ENCODE peak calls at places on chromosomes 2 and 18, in ten cellular contexts. One of them, this sample, is unnamed.

GRCh38 chr2:155663265-155663664 is 669.3 kb downstream of the NR4A2 start:
- DNase-seq in GM23338: no peak
- DNase-seq in tibial artery: no peak
- DNase-seq in body of pancreas: no peak
- DNase-seq in CD8-positive, alpha-beta T cell: no peak
- DNase-seq in breast epithelium: no peak
- DNase-seq in aorta: no peak
- DNase-seq in endothelial cell of umbilical vein: peak; percentile 37
- DNase-seq in thoracic aorta: no peak
- DNase-seq in tibial nerve: no peak
- DNase-seq in this sample: no peak

GRCh38 chr2:227503433-227504406 is 31.8 kb downstream of the AGFG1 start:
- DNase-seq in GM23338: no peak
- DNase-seq in tibial artery: peak; percentile 73
- DNase-seq in body of pancreas: peak; percentile 39
- DNase-seq in CD8-positive, alpha-beta T cell: no peak
- DNase-seq in breast epithelium: no peak
- DNase-seq in aorta: no peak
- DNase-seq in endothelial cell of umbilical vein: peak; percentile 48
- DNase-seq in thoracic aorta: peak; percentile 60
- DNase-seq in tibial nerve: no peak
- DNase-seq in this sample: no peak

GRCh38 chr2:199850718-199851498 is at the start of gene FTCDNL1:
- DNase-seq in GM23338: peak; percentile 70
- DNase-seq in tibial artery: peak; percentile 74
- DNase-seq in body of pancreas: peak; percentile 73
- DNase-seq in CD8-positive, alpha-beta T cell: peak; percentile 42
- DNase-seq in breast epithelium: peak; percentile 62
- DNase-seq in aorta: peak; percentile 84
- DNase-seq in endothelial cell of umbilical vein: peak; percentile 50
- DNase-seq in thoracic aorta: no peak
- DNase-seq in tibial nerve: peak; percentile 16
- DNase-seq in this sample: peak; percentile 66

GRCh38 chr2:25981596-25982272 is 563 bp downstream of the KIF3C start:
- DNase-seq in GM23338: peak; percentile 51
- DNase-seq in tibial artery: no peak
- DNase-seq in body of pancreas: peak; percentile 16
- DNase-seq in CD8-positive, alpha-beta T cell: no peak
- DNase-seq in breast epithelium: no peak
- DNase-seq in aorta: peak; percentile 78
- DNase-seq in endothelial cell of umbilical vein: no peak
- DNase-seq in thoracic aorta: no peak
- DNase-seq in tibial nerve: no peak
- DNase-seq in this sample: no peak

GRCh38 chr2:162196611-162197010 is 44.6 kb upstream of the GCG start:
- DNase-seq in GM23338: no peak
- DNase-seq in tibial artery: no peak
- DNase-seq in body of pancreas: no peak
- DNase-seq in CD8-positive, alpha-beta T cell: no peak
- DNase-seq in breast epithelium: no peak
- DNase-seq in aorta: no peak
- DNase-seq in endothelial cell of umbilical vein: no peak
- DNase-seq in thoracic aorta: no peak
- DNase-seq in tibial nerve: no peak
- DNase-seq in this sample: no peak

GRCh38 chr2:223760838-223761502 is 76.4 kb downstream of the AP1S3 start:
- DNase-seq in GM23338: peak; percentile 64
- DNase-seq in tibial artery: no peak
- DNase-seq in body of pancreas: no peak
- DNase-seq in CD8-positive, alpha-beta T cell: peak; percentile 27
- DNase-seq in breast epithelium: peak; percentile 57
- DNase-seq in aorta: no peak
- DNase-seq in endothelial cell of umbilical vein: peak; percentile 84
- DNase-seq in thoracic aorta: peak; percentile 7
- DNase-seq in tibial nerve: no peak
- DNase-seq in this sample: peak; percentile 32

GRCh38 chr2:36672199-36672598 is 24.3 kb upstream of the VIT start:
- DNase-seq in GM23338: peak; percentile 69
- DNase-seq in tibial artery: no peak
- DNase-seq in body of pancreas: no peak
- DNase-seq in CD8-positive, alpha-beta T cell: no peak
- DNase-seq in breast epithelium: no peak
- DNase-seq in aorta: no peak
- DNase-seq in endothelial cell of umbilical vein: peak; percentile 60
- DNase-seq in thoracic aorta: no peak
- DNase-seq in tibial nerve: no peak
- DNase-seq in this sample: no peak

GRCh38 chr18:23422751-23423418 is 30.2 kb upstream of the RIOK3 start:
- DNase-seq in GM23338: no peak
- DNase-seq in tibial artery: no peak
- DNase-seq in body of pancreas: no peak
- DNase-seq in CD8-positive, alpha-beta T cell: no peak
- DNase-seq in breast epithelium: no peak
- DNase-seq in aorta: no peak
- DNase-seq in endothelial cell of umbilical vein: no peak
- DNase-seq in thoracic aorta: peak; percentile 19
- DNase-seq in tibial nerve: no peak
- DNase-seq in this sample: peak; percentile 65

GRCh38 chr2:28796620-28797019 is 14.0 kb upstream of the SPDYA start:
- DNase-seq in GM23338: no peak
- DNase-seq in tibial artery: no peak
- DNase-seq in body of pancreas: no peak
- DNase-seq in CD8-positive, alpha-beta T cell: no peak
- DNase-seq in breast epithelium: no peak
- DNase-seq in aorta: no peak
- DNase-seq in endothelial cell of umbilical vein: no peak
- DNase-seq in thoracic aorta: no peak
- DNase-seq in tibial nerve: no peak
- DNase-seq in this sample: no peak

GRCh38 chr18:35618703-35619102 is 37.2 kb downstream of the GALNT1 start:
- DNase-seq in GM23338: peak; percentile 47
- DNase-seq in tibial artery: no peak
- DNase-seq in body of pancreas: no peak
- DNase-seq in CD8-positive, alpha-beta T cell: no peak
- DNase-seq in breast epithelium: no peak
- DNase-seq in aorta: no peak
- DNase-seq in endothelial cell of umbilical vein: peak; percentile 59
- DNase-seq in thoracic aorta: no peak
- DNase-seq in tibial nerve: no peak
- DNase-seq in this sample: no peak

GRCh38 chr2:195057001-195057400 is 600.0 kb upstream of the SLC39A10 start:
- DNase-seq in GM23338: no peak
- DNase-seq in tibial artery: no peak
- DNase-seq in body of pancreas: no peak
- DNase-seq in CD8-positive, alpha-beta T cell: no peak
- DNase-seq in breast epithelium: no peak
- DNase-seq in aorta: no peak
- DNase-seq in endothelial cell of umbilical vein: no peak
- DNase-seq in thoracic aorta: no peak
- DNase-seq in tibial nerve: no peak
- DNase-seq in this sample: no peak

GRCh38 chr2:182300603-182301002 is 126.2 kb downstream of the PDE1A start:
- DNase-seq in GM23338: no peak
- DNase-seq in tibial artery: no peak
- DNase-seq in body of pancreas: no peak
- DNase-seq in CD8-positive, alpha-beta T cell: no peak
- DNase-seq in breast epithelium: no peak
- DNase-seq in aorta: no peak
- DNase-seq in endothelial cell of umbilical vein: no peak
- DNase-seq in thoracic aorta: no peak
- DNase-seq in tibial nerve: no peak
- DNase-seq in this sample: no peak

GRCh38 chr2:127091148-127091547 is 15.8 kb downstream of the BIN1 start:
- DNase-seq in GM23338: no peak
- DNase-seq in tibial artery: no peak
- DNase-seq in body of pancreas: no peak
- DNase-seq in CD8-positive, alpha-beta T cell: no peak
- DNase-seq in breast epithelium: no peak
- DNase-seq in aorta: no peak
- DNase-seq in endothelial cell of umbilical vein: no peak
- DNase-seq in thoracic aorta: no peak
- DNase-seq in tibial nerve: no peak
- DNase-seq in this sample: no peak

GRCh38 chr2:127090281-127091128 is 16.4 kb downstream of the BIN1 start:
- DNase-seq in GM23338: no peak
- DNase-seq in tibial artery: no peak
- DNase-seq in body of pancreas: no peak
- DNase-seq in CD8-positive, alpha-beta T cell: no peak
- DNase-seq in breast epithelium: no peak
- DNase-seq in aorta: no peak
- DNase-seq in endothelial cell of umbilical vein: no peak
- DNase-seq in thoracic aorta: no peak
- DNase-seq in tibial nerve: no peak
- DNase-seq in this sample: no peak

GRCh38 chr2:127092306-127092705 is 14.6 kb downstream of the BIN1 start:
- DNase-seq in GM23338: no peak
- DNase-seq in tibial artery: no peak
- DNase-seq in body of pancreas: no peak
- DNase-seq in CD8-positive, alpha-beta T cell: no peak
- DNase-seq in breast epithelium: no peak
- DNase-seq in aorta: no peak
- DNase-seq in endothelial cell of umbilical vein: no peak
- DNase-seq in thoracic aorta: no peak
- DNase-seq in tibial nerve: no peak
- DNase-seq in this sample: no peak

GRCh38 chr2:127092951-127093516 is 13.9 kb downstream of the BIN1 start:
- DNase-seq in GM23338: no peak
- DNase-seq in tibial artery: no peak
- DNase-seq in body of pancreas: no peak
- DNase-seq in CD8-positive, alpha-beta T cell: no peak
- DNase-seq in breast epithelium: no peak
- DNase-seq in aorta: no peak
- DNase-seq in endothelial cell of umbilical vein: no peak
- DNase-seq in thoracic aorta: no peak
- DNase-seq in tibial nerve: no peak
- DNase-seq in this sample: no peak

DNA sequence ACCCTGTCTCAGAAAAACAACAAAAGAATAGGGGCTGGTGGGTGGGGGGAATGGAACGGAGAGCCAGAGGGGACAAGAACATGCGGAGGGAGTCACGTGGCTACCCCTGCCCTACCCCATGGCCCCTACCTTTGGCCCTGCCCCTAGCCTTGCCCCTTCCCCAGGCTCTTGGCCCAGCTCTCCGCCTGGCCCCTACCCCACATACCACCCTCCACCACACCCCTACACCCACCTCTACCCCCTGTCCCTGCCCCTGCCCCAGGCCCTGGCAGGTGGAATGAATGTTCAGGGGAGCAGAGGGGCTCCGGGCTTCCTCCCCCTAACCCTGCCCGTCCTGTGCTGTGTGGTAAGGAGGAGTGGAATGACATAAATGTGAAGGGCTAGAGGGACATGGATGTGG is 15.1 kb downstream of the BIN1 start:
- DNase-seq in GM23338: no peak
- DNase-seq in tibial artery: no peak
- DNase-seq in body of pancreas: no peak
- DNase-seq in CD8-positive, alpha-beta T cell: no peak
- DNase-seq in breast epithelium: no peak
- DNase-seq in aorta: no peak
- DNase-seq in endothelial cell of umbilical vein: no peak
- DNase-seq in thoracic aorta: no peak
- DNase-seq in tibial nerve: no peak
- DNase-seq in this sample: no peak
- H3K4me3 ChIP-seq in GM23338: no peak overlapping the region
- H3K4me3 ChIP-seq in tibial artery: no peak overlapping the region
- H3K4me3 ChIP-seq in body of pancreas: no peak overlapping the region
- H3K4me3 ChIP-seq in CD8-positive, alpha-beta T cell: no peak overlapping the region
- H3K4me3 ChIP-seq in breast epithelium: no peak overlapping the region
- H3K4me3 ChIP-seq in aorta: no peak overlapping the region
- H3K4me3 ChIP-seq in endothelial cell of umbilical vein: no peak overlapping the region
- H3K4me3 ChIP-seq in thoracic aorta: no peak overlapping the region
- H3K4me3 ChIP-seq in tibial nerve: no peak overlapping the region
- H3K4me3 ChIP-seq in this sample: no peak overlapping the region

DNA sequence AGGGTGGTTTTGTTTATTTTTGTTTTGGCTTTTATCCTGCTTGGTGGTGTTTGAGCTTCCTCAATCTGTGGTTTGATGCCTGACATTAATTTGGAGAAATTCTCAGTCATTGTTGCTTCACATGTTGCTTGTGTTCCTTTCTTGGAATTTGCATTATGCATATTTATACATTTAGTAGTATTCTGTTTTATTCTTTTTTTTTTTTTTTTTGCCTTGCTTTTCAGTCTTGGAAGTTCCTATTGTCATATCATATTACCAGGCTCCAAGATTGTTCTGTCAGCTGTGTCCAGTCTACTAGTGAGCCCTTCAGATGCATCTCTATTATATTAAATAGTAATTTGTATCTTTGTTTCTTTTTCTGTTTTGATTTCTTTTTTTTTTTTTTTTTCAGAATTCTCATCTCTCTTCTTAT is 77.0 kb downstream of the EPC2 start:
- DNase-seq in GM23338: no peak
- DNase-seq in tibial artery: no peak
- DNase-seq in body of pancreas: no peak
- DNase-seq in CD8-positive, alpha-beta T cell: no peak
- DNase-seq in breast epithelium: no peak
- DNase-seq in aorta: no peak
- DNase-seq in endothelial cell of umbilical vein: no peak
- DNase-seq in thoracic aorta: no peak
- DNase-seq in tibial nerve: no peak
- DNase-seq in this sample: no peak
- H3K4me1 ChIP-seq in GM23338: peaks cover 27% of the 10 kb centered on the region
- H3K4me1 ChIP-seq in tibial artery: peaks cover 43% of the 10 kb centered on the region
- H3K4me1 ChIP-seq in body of pancreas: peaks cover 25% of the 10 kb centered on the region
- H3K4me1 ChIP-seq in CD8-positive, alpha-beta T cell: peaks cover 39% of the 10 kb centered on the region
- H3K4me1 ChIP-seq in breast epithelium: no peaks in the 10 kb centered on the region
- H3K4me1 ChIP-seq in aorta: no peaks in the 10 kb centered on the region
- H3K4me1 ChIP-seq in endothelial cell of umbilical vein: no peaks in the 10 kb centered on the region
- H3K4me1 ChIP-seq in thoracic aorta: peaks cover 53% of the 10 kb centered on the region
- H3K4me1 ChIP-seq in tibial nerve: peaks cover 56% of the 10 kb centered on the region
- H3K4me1 ChIP-seq in this sample: peaks cover 8% of the 10 kb centered on the region

DNA sequence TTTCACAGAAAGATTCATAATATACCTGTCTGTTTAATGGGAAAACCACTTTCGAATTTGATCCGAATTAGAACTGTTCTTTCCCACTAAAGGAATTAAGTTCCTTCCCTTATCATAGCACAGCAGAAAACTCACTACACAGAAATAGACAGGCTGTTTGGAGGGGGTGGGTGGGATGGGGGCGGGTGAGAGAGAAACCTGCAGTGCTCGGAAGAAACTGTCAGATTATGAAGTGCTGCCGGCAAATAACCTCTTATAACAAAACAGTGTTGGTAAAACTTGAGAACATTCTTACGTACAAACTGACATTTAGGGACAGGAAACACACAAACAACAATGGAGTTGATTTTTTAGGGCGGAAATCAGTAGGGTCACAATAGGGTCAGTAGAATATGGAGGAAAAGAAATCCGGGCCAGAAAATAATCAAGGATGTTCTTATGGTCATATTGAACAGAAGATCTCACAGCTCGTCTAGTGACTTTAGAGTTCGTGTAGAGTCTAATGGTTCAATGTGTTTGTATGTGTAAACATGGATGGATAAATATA is 756.0 kb upstream of the LRATD1 start:
- DNase-seq in GM23338: no peak
- DNase-seq in tibial artery: no peak
- DNase-seq in body of pancreas: no peak
- DNase-seq in CD8-positive, alpha-beta T cell: no peak
- DNase-seq in breast epithelium: no peak
- DNase-seq in aorta: no peak
- DNase-seq in endothelial cell of umbilical vein: no peak
- DNase-seq in thoracic aorta: no peak
- DNase-seq in tibial nerve: no peak
- DNase-seq in this sample: no peak
- H3K27ac ChIP-seq in GM23338: no peak overlapping the region
- H3K27ac ChIP-seq in tibial artery: no peak overlapping the region
- H3K27ac ChIP-seq in body of pancreas: no peak overlapping the region
- H3K27ac ChIP-seq in CD8-positive, alpha-beta T cell: no peak overlapping the region
- H3K27ac ChIP-seq in breast epithelium: no peak overlapping the region
- H3K27ac ChIP-seq in aorta: no peak overlapping the region
- H3K27ac ChIP-seq in endothelial cell of umbilical vein: no peak overlapping the region
- H3K27ac ChIP-seq in thoracic aorta: no peak overlapping the region
- H3K27ac ChIP-seq in tibial nerve: no peak overlapping the region
- H3K27ac ChIP-seq in this sample: no peak overlapping the region

GRCh38 chr2:160892204-160892603 is 268.0 kb upstream of the TANK start:
- DNase-seq in GM23338: no peak
- DNase-seq in tibial artery: no peak
- DNase-seq in body of pancreas: no peak
- DNase-seq in CD8-positive, alpha-beta T cell: no peak
- DNase-seq in breast epithelium: no peak
- DNase-seq in aorta: no peak
- DNase-seq in endothelial cell of umbilical vein: no peak
- DNase-seq in thoracic aorta: no peak
- DNase-seq in tibial nerve: no peak
- DNase-seq in this sample: no peak
- H3K4me3 ChIP-seq in GM23338: no peak overlapping the region
- H3K4me3 ChIP-seq in tibial artery: no peak overlapping the region
- H3K4me3 ChIP-seq in body of pancreas: no peak overlapping the region
- H3K4me3 ChIP-seq in CD8-positive, alpha-beta T cell: no peak overlapping the region
- H3K4me3 ChIP-seq in breast epithelium: no peak overlapping the region
- H3K4me3 ChIP-seq in aorta: no peak overlapping the region
- H3K4me3 ChIP-seq in endothelial cell of umbilical vein: no peak overlapping the region
- H3K4me3 ChIP-seq in thoracic aorta: no peak overlapping the region
- H3K4me3 ChIP-seq in tibial nerve: no peak overlapping the region
- H3K4me3 ChIP-seq in this sample: no peak overlapping the region

This sample was measured in lung.